ENCODE peak calls at places on chromosomes 1 and 21, in four cellular contexts. Y is breast epithelium, E is lung microvascular endothelial cell, L is HEK293T. N is an unnamed sample.

GRCh38 chr1:8083739-8084484 is 57.8 kb upstream of the ERRFI1 start:
- DNase-seq in Y (no peak), E (peak), L (no peak), N (no peak)

GRCh38 chr1:163596541-163597258 is 274.9 kb downstream of the NUF2 start:
- DNase-seq in Y (no peak), E (no peak), L (no peak), N (no peak)

GRCh38 chr1:119275145-119275929 is 93.2 kb upstream of the HAO2 start:
- DNase-seq in Y (no peak), E (peak), L (peak), N (peak)

GRCh38 chr1:223775054-223775453 is 62.7 kb downstream of the CAPN2 start:
- DNase-seq in Y (no peak), E (no peak), L (no peak), N (no peak)

GRCh38 chr1:172322219-172323061 is 98.0 kb upstream of the C1orf105 start:
- DNase-seq in Y (peak), E (no peak), L (peak), N (peak)

GRCh38 chr1:234755449-234755863 is 145.5 kb upstream of the IRF2BP2 start:
- DNase-seq in Y (no peak), E (no peak), L (no peak), N (no peak)

GRCh38 chr1:20552728-20553571 is 577 bp downstream of the FAM43B start:
- DNase-seq in Y (no peak), E (peak), L (peak), N (no peak)

GRCh38 chr1:91799863-91800262 is 86.1 kb downstream of the TGFBR3 start:
- DNase-seq in Y (no peak), E (no peak), L (no peak), N (no peak)

GRCh38 chr1:154419620-154420020 is 14.5 kb downstream of the IL6R start:
- DNase-seq in Y (peak), E (peak), L (no peak), N (peak)

GRCh38 chr1:99465176-99465900 is 180.6 kb upstream of the PALMD start:
- DNase-seq in Y (no peak), E (no peak), L (no peak), N (no peak)

GRCh38 chr1:146007048-146007784 is 10.8 kb upstream of the TXNIP start:
- DNase-seq in Y (peak), E (peak), L (peak), N (no peak)

GRCh38 chr1:64692911-64693310 is 52.0 kb upstream of the RAVER2 start:
- DNase-seq in Y (no peak), E (no peak), L (no peak), N (no peak)

GRCh38 chr1:101043776-101044175 is 18.2 kb upstream of the DPH5 start:
- DNase-seq in Y (no peak), E (no peak), L (no peak), N (no peak)

GRCh38 chr1:198936371-198937083 is 297.7 kb downstream of the PTPRC start:
- DNase-seq in Y (no peak), E (peak), L (no peak), N (no peak)

GRCh38 chr1:21532496-21532895 is 23.3 kb downstream of the ALPL start:
- DNase-seq in Y (no peak), E (no peak), L (no peak), N (no peak)

GRCh38 chr1:197915217-197915616 is 2.0 kb upstream of the LHX9 start:
- DNase-seq in Y (no peak), E (no peak), L (no peak), N (no peak)

GRCh38 chr1:72530646-72531045 is 248.3 kb upstream of the NEGR1 start:
- DNase-seq in Y (no peak), E (no peak), L (no peak), N (no peak)

GRCh38 chr1:215018555-215018954 is 64.0 kb upstream of the KCNK2 start:
- DNase-seq in Y (no peak), E (no peak), L (no peak), N (no peak)

GRCh38 chr21:45378258-45378966 is 26.6 kb upstream of the COL18A1 start:
- DNase-seq in Y (no peak), E (no peak), L (no peak), N (no peak)

GRCh38 chr1:110594466-110595076 is 11.6 kb downstream of the KCNA2 start:
- DNase-seq in Y (no peak), E (no peak), L (no peak), N (no peak)

GRCh38 chr1:233520510-233521191 is 93.3 kb upstream of the KCNK1 start:
- DNase-seq in Y (no peak), E (no peak), L (no peak), N (no peak)

GRCh38 chr1:227270554-227270953 is 47.7 kb downstream of the CDC42BPA start:
- DNase-seq in Y (no peak), E (no peak), L (no peak), N (no peak)

GRCh38 chr1:193234523-193234922 is 48.1 kb upstream of the B3GALT2 start:
- DNase-seq in Y (no peak), E (no peak), L (no peak), N (no peak)

GRCh38 chr1:57367945-57368344 is 55.9 kb downstream of the DAB1 start:
- DNase-seq in Y (no peak), E (no peak), L (no peak), N (no peak)

GRCh38 chr1:20555025-20555757 is 2.8 kb downstream of the FAM43B start:
- DNase-seq in Y (peak), E (no peak), L (no peak), N (no peak)

GRCh38 chr21:37636152-37636860 is 269.7 kb downstream of the DYRK1A start:
- DNase-seq in Y (no peak), E (no peak), L (no peak), N (no peak)

GRCh38 chr1:163055531-163055930 is 13.6 kb upstream of the RGS4 start:
- DNase-seq in Y (no peak), E (no peak), L (no peak), N (no peak)

N was measured in upper lobe of left lung.